ENCODE peak calls at places on chromosomes 3 and 15, in six cellular contexts. One of them, this sample, is unnamed.

GRCh38 chr3:113620091-113620490 is 76.4 kb downstream of the USF3 start:
- DNase-seq in suprapubic skin: no peak
- DNase-seq in Calu3: no peak
- DNase-seq in adrenal gland: no peak
- DNase-seq in endothelial cell of umbilical vein: no peak
- DNase-seq in endothelial cell: no peak
- DNase-seq in this sample: no peak

GRCh38 chr15:73679964-73680363 is 4.2 kb upstream of the CD276 start:
- DNase-seq in adrenal gland: no peak
- DNase-seq in Calu3: no peak
- DNase-seq in endothelial cell of umbilical vein: no peak
- DNase-seq in suprapubic skin: no peak
- DNase-seq in endothelial cell: no peak
- DNase-seq in this sample: no peak

GRCh38 chr3:156307704-156308103 is 187.3 kb downstream of the KCNAB1 start:
- DNase-seq in endothelial cell of umbilical vein: peak; percentile 89
- DNase-seq in endothelial cell: no peak
- DNase-seq in adrenal gland: peak; percentile 83
- DNase-seq in suprapubic skin: no peak
- DNase-seq in Calu3: peak; percentile 78
- DNase-seq in this sample: no peak

GRCh38 chr3:49899815-49900214 is 3.9 kb downstream of the MST1R start:
- DNase-seq in adrenal gland: no peak
- DNase-seq in suprapubic skin: no peak
- DNase-seq in endothelial cell of umbilical vein: peak; percentile 24
- DNase-seq in Calu3: no peak
- DNase-seq in endothelial cell: peak; percentile 52
- DNase-seq in this sample: no peak

GRCh38 chr15:39756806-39757522 is 25.7 kb downstream of the FSIP1 start:
- DNase-seq in endothelial cell of umbilical vein: peak; percentile 74
- DNase-seq in adrenal gland: peak; percentile 25
- DNase-seq in suprapubic skin: no peak
- DNase-seq in Calu3: peak; percentile 17
- DNase-seq in endothelial cell: peak; percentile 8
- DNase-seq in this sample: no peak

GRCh38 chr15:42032376-42033213 is 11.8 kb upstream of the PLA2G4E start:
- DNase-seq in Calu3: no peak
- DNase-seq in suprapubic skin: no peak
- DNase-seq in adrenal gland: no peak
- DNase-seq in endothelial cell of umbilical vein: no peak
- DNase-seq in endothelial cell: no peak
- DNase-seq in this sample: no peak

GRCh38 chr15:40716165-40716564 is 21.2 kb downstream of the RAD51 start:
- DNase-seq in endothelial cell: no peak
- DNase-seq in adrenal gland: no peak
- DNase-seq in Calu3: no peak
- DNase-seq in suprapubic skin: no peak
- DNase-seq in endothelial cell of umbilical vein: no peak
- DNase-seq in this sample: no peak

GRCh38 chr3:107208100-107208499 is 169.1 kb upstream of the CCDC54 start:
- DNase-seq in Calu3: no peak
- DNase-seq in endothelial cell: no peak
- DNase-seq in suprapubic skin: no peak
- DNase-seq in endothelial cell of umbilical vein: peak; percentile 95
- DNase-seq in adrenal gland: peak; percentile 73
- DNase-seq in this sample: no peak

GRCh38 chr15:98580577-98580976 is 67.8 kb upstream of the IGF1R start:
- DNase-seq in endothelial cell: no peak
- DNase-seq in Calu3: no peak
- DNase-seq in endothelial cell of umbilical vein: no peak
- DNase-seq in suprapubic skin: no peak
- DNase-seq in adrenal gland: no peak
- DNase-seq in this sample: peak; percentile 40

GRCh38 chr3:175224051-175224450 is 364.9 kb downstream of the NAALADL2 start:
- DNase-seq in suprapubic skin: no peak
- DNase-seq in Calu3: peak; percentile 72
- DNase-seq in adrenal gland: no peak
- DNase-seq in endothelial cell: no peak
- DNase-seq in endothelial cell of umbilical vein: peak; percentile 7
- DNase-seq in this sample: no peak

GRCh38 chr3:56930706-56931105 is 129.0 kb upstream of the ARHGEF3 start:
- DNase-seq in Calu3: no peak
- DNase-seq in endothelial cell: no peak
- DNase-seq in suprapubic skin: no peak
- DNase-seq in adrenal gland: no peak
- DNase-seq in endothelial cell of umbilical vein: peak; percentile 38
- DNase-seq in this sample: no peak

GRCh38 chr3:189276481-189277190 is 104.9 kb downstream of the TPRG1 start:
- DNase-seq in endothelial cell: no peak
- DNase-seq in suprapubic skin: no peak
- DNase-seq in adrenal gland: no peak
- DNase-seq in Calu3: no peak
- DNase-seq in endothelial cell of umbilical vein: no peak
- DNase-seq in this sample: no peak

GRCh38 chr3:42635111-42635510 is 18.4 kb upstream of the ZBTB47 start:
- DNase-seq in suprapubic skin: no peak
- DNase-seq in endothelial cell of umbilical vein: peak; percentile 33
- DNase-seq in Calu3: no peak
- DNase-seq in adrenal gland: no peak
- DNase-seq in endothelial cell: no peak
- DNase-seq in this sample: no peak

GRCh38 chr3:126527006-126527405 is 3.1 kb downstream of the CHST13 start:
- DNase-seq in endothelial cell of umbilical vein: no peak
- DNase-seq in endothelial cell: no peak
- DNase-seq in Calu3: no peak
- DNase-seq in suprapubic skin: no peak
- DNase-seq in adrenal gland: no peak
- DNase-seq in this sample: no peak

GRCh38 chr15:73647259-73648026 is 14.3 kb upstream of the NPTN start:
- DNase-seq in endothelial cell: no peak
- DNase-seq in endothelial cell of umbilical vein: no peak
- DNase-seq in adrenal gland: no peak
- DNase-seq in suprapubic skin: no peak
- DNase-seq in Calu3: peak; percentile 44
- DNase-seq in this sample: no peak

GRCh38 chr3:191360620-191361019 is 30.3 kb upstream of the UTS2B start:
- DNase-seq in suprapubic skin: no peak
- DNase-seq in endothelial cell: no peak
- DNase-seq in Calu3: peak; percentile 42
- DNase-seq in endothelial cell of umbilical vein: no peak
- DNase-seq in adrenal gland: no peak
- DNase-seq in this sample: no peak

GRCh38 chr15:92306662-92307061 is 87.0 kb upstream of the ST8SIA2 start:
- DNase-seq in suprapubic skin: no peak
- DNase-seq in adrenal gland: no peak
- DNase-seq in endothelial cell: peak; percentile 54
- DNase-seq in Calu3: no peak
- DNase-seq in endothelial cell of umbilical vein: no peak
- DNase-seq in this sample: no peak

GRCh38 chr15:27358751-27359434 is 387.9 kb downstream of the GABRG3 start:
- DNase-seq in Calu3: no peak
- DNase-seq in suprapubic skin: no peak
- DNase-seq in adrenal gland: peak; percentile 11
- DNase-seq in endothelial cell: peak; percentile 59
- DNase-seq in endothelial cell of umbilical vein: no peak
- DNase-seq in this sample: no peak
- TF ChIP-seq CTCF in Calu3: no peak
- TF ChIP-seq CTCF in suprapubic skin: no peak
- TF ChIP-seq CTCF in adrenal gland: peak; percentile 84
- TF ChIP-seq CTCF in endothelial cell: peak; percentile 95
- TF ChIP-seq CTCF in endothelial cell of umbilical vein: no peak
- TF ChIP-seq CTCF in this sample: peak; percentile 92

DNA sequence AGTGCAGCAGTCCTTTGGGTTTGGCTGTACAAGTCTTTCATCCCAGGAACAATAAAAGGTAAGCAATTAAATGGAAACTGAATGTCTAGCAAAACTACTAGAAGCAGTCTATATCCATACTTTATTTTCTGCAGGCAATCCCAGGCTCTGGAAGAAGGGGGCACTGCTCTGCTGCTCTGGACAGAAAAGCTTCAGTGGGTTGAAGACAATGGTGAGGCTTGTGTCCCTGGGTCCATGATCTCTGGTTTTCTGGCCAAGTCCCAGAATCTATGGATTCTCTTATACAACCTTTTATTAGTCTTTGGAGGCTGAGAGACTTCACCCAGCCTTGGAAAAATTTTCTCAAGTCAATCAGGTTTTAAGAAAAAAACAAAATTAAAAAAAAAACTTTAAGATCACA is 35.6 kb downstream of the SCAP start:
- DNase-seq in adrenal gland: no peak
- DNase-seq in endothelial cell: no peak
- DNase-seq in Calu3: no peak
- DNase-seq in suprapubic skin: no peak
- DNase-seq in endothelial cell of umbilical vein: peak; percentile 23
- DNase-seq in this sample: no peak
- TF ChIP-seq CTCF in adrenal gland: peak; percentile 31
- TF ChIP-seq CTCF in endothelial cell: peak; percentile 15
- TF ChIP-seq CTCF in Calu3: no peak
- TF ChIP-seq CTCF in suprapubic skin: no peak
- TF ChIP-seq CTCF in endothelial cell of umbilical vein: peak; percentile 37
- TF ChIP-seq CTCF in this sample: no peak

GRCh38 chr15:76929011-76929760 is 2.4 kb upstream of the RCN2 start:
- DNase-seq in endothelial cell: no peak
- DNase-seq in Calu3: no peak
- DNase-seq in adrenal gland: no peak
- DNase-seq in suprapubic skin: no peak
- DNase-seq in endothelial cell of umbilical vein: no peak
- DNase-seq in this sample: no peak

GRCh38 chr15:76932090-76932966 is 779 bp downstream of the RCN2 start:
- DNase-seq in endothelial cell: no peak
- DNase-seq in endothelial cell of umbilical vein: peak; percentile 50
- DNase-seq in suprapubic skin: no peak
- DNase-seq in adrenal gland: no peak
- DNase-seq in Calu3: peak; percentile 4
- DNase-seq in this sample: no peak

GRCh38 chr15:76928231-76928630 is 3.3 kb upstream of the RCN2 start:
- DNase-seq in endothelial cell: no peak
- DNase-seq in endothelial cell of umbilical vein: no peak
- DNase-seq in Calu3: no peak
- DNase-seq in adrenal gland: no peak
- DNase-seq in suprapubic skin: no peak
- DNase-seq in this sample: no peak

GRCh38 chr15:76931397-76932089 is at the start of gene RCN2:
- DNase-seq in adrenal gland: peak; percentile 96
- DNase-seq in endothelial cell of umbilical vein: peak; percentile 96
- DNase-seq in endothelial cell: peak; percentile 92
- DNase-seq in suprapubic skin: peak; percentile 95
- DNase-seq in Calu3: peak; percentile 98
- DNase-seq in this sample: peak; percentile 95

DNA sequence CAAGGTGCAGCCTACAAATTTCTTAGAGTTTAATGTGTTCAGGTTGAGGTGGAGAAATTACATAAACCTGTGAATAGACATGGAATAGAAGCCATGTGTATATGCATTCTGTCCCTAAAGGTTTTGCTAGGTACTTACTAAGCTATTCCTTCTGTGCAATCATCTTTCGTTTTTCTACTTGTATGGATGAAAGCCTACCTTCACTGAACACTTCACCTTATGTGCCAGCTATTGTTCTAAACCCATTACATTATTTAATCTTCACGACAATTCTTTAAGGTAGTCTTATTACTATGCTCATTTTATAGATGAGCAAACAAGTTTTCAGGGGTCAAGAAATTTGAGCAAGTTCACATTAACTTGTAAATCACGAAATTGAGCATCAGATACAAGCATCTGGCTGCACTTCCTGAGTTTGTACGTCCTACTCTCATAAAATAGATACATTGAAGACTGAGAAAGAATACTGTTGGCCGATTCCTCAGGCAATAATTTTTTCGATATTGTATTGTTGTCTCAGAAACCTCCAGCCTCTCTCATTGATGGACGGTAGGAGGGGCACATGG is 635 bp upstream of the RCN2 start:
- DNase-seq in suprapubic skin: no peak
- DNase-seq in endothelial cell of umbilical vein: no peak
- DNase-seq in endothelial cell: no peak
- DNase-seq in adrenal gland: no peak
- DNase-seq in Calu3: no peak
- DNase-seq in this sample: no peak
- TF ChIP-seq CTCF in suprapubic skin: peak; percentile 5
- TF ChIP-seq CTCF in endothelial cell of umbilical vein: no peak
- TF ChIP-seq CTCF in endothelial cell: no peak
- TF ChIP-seq CTCF in adrenal gland: no peak
- TF ChIP-seq CTCF in Calu3: no peak
- TF ChIP-seq CTCF in this sample: no peak

GRCh38 chr3:14425574-14426304 is 23.3 kb downstream of the SLC6A6 start:
- DNase-seq in Calu3: peak; percentile 58
- DNase-seq in adrenal gland: no peak
- DNase-seq in suprapubic skin: no peak
- DNase-seq in endothelial cell: no peak
- DNase-seq in endothelial cell of umbilical vein: no peak
- DNase-seq in this sample: no peak
- TF ChIP-seq CTCF in Calu3: no peak
- TF ChIP-seq CTCF in adrenal gland: no peak
- TF ChIP-seq CTCF in suprapubic skin: no peak
- TF ChIP-seq CTCF in endothelial cell: no peak
- TF ChIP-seq CTCF in endothelial cell of umbilical vein: no peak
- TF ChIP-seq CTCF in this sample: no peak

GRCh38 chr3:67109651-67110204 is 111.6 kb downstream of the KBTBD8 start:
- DNase-seq in endothelial cell: peak; percentile 13
- DNase-seq in suprapubic skin: no peak
- DNase-seq in adrenal gland: no peak
- DNase-seq in endothelial cell of umbilical vein: peak; percentile 69
- DNase-seq in Calu3: peak; percentile 3
- DNase-seq in this sample: no peak

GRCh38 chr3:67118122-67118521 is 120.0 kb downstream of the KBTBD8 start:
- DNase-seq in suprapubic skin: no peak
- DNase-seq in adrenal gland: no peak
- DNase-seq in endothelial cell: no peak
- DNase-seq in Calu3: no peak
- DNase-seq in endothelial cell of umbilical vein: no peak
- DNase-seq in this sample: no peak

DNA sequence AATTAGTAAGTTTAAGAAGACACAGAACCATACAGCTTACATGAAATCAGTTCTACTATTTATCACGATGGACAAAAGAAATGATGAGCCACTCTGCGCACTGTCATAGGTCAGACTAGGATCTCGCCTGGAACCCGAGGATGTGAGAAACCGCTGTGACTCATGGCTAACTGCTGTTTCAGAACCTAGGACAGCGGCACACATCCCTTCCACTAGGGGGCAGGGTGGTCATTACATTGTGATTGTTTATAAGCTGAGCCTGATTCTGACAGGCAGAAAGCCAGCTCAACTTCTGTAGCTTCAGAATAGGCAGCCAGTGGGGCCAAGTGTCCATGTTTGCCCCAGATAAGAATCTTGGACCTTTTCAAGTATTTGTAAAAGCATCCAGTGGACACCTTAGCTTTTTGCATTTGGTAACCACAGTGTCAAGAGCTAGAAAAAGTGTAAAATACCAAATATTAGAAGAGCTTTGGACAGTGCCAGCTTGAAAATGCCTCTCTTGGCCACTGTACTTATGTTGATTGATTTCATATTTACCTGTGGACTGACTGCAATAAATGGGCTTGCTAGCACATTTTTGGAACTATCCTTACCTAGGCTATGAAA is 115.8 kb downstream of the KBTBD8 start:
- DNase-seq in endothelial cell: peak; percentile 85
- DNase-seq in endothelial cell of umbilical vein: peak; percentile 87
- DNase-seq in suprapubic skin: peak; percentile 62
- DNase-seq in adrenal gland: peak; percentile 83
- DNase-seq in Calu3: peak; percentile 81
- DNase-seq in this sample: peak; percentile 81
- TF ChIP-seq CTCF in endothelial cell: peak; percentile 93
- TF ChIP-seq CTCF in endothelial cell of umbilical vein: peak; percentile 93
- TF ChIP-seq CTCF in suprapubic skin: peak; percentile 40
- TF ChIP-seq CTCF in adrenal gland: peak; percentile 91
- TF ChIP-seq CTCF in Calu3: peak; percentile 78
- TF ChIP-seq CTCF in this sample: peak; percentile 99

This sample was measured in type B pancreatic cell.